ENCODE peak calls at places on chromosomes 11 and 22, in six cellular contexts. C is left ventricle myocardium inferior; G is suprapubic skin; L is ovary; I is CD8-positive, alpha-beta T cell; T is CD4-positive, CD25-positive, alpha-beta regulatory T cell. S is an unnamed sample.
A peak's percentile ranks its signal among the peaks of the same experiment; 100 is the strongest.

GRCh38 chr11:82718307-82718706 is 15.4 kb downstream of the FAM181B start:
- DNase-seq in I (no peak), C (no peak), L (peak; percentile 28), T (no peak), G (no peak), S (peak; percentile 77)

GRCh38 chr11:24635588-24636290 is 138.9 kb downstream of the LUZP2 start:
- DNase-seq in G (no peak), C (no peak), I (no peak), T (no peak), L (no peak), S (no peak)

GRCh38 chr11:103942646-103943045 is 93.8 kb upstream of the DDI1 start:
- DNase-seq in C (no peak), L (no peak), T (no peak), I (no peak), G (no peak), S (no peak)

GRCh38 chr11:128559496-128560103 is 27.8 kb downstream of the ETS1 start:
- DNase-seq in T (no peak), L (no peak), C (no peak), G (no peak), I (no peak), S (no peak)

GRCh38 chr22:24413726-24414385 is 13.5 kb upstream of the ADORA2A start:
- DNase-seq in C (no peak), I (no peak), G (no peak), L (peak; percentile 14), T (no peak), S (no peak)

GRCh38 chr11:83044958-83045712 is 26.6 kb downstream of the RAB30 start:
- DNase-seq in T (no peak), L (no peak), I (no peak), G (no peak), C (no peak), S (peak; percentile 69)

GRCh38 chr11:65204143-65204542 is 22.4 kb downstream of the CAPN1 start:
- DNase-seq in C (no peak), G (no peak), T (no peak), I (no peak), L (no peak), S (peak; percentile 33)

GRCh38 chr22:28986366-28986765 is 75.3 kb downstream of the C22orf31 start:
- DNase-seq in L (no peak), T (no peak), C (no peak), I (no peak), G (no peak), S (no peak)

GRCh38 chr11:80414766-80415165 is 973.9 kb upstream of the TENM4 start:
- DNase-seq in C (no peak), T (no peak), I (no peak), G (no peak), L (no peak), S (no peak)

GRCh38 chr11:63670738-63671321 is 346 bp downstream of the ATL3 start:
- DNase-seq in C (peak; percentile 59), I (peak; percentile 46), G (no peak), T (peak; percentile 14), L (peak; percentile 64), S (peak; percentile 73)

GRCh38 chr11:120759046-120759445 is 247.5 kb downstream of the GRIK4 start:
- DNase-seq in G (no peak), T (no peak), C (no peak), I (no peak), L (no peak), S (no peak)

GRCh38 chr11:76670475-76671235 is at the start of gene LRRC32:
- DNase-seq in I (peak; percentile 26), C (peak; percentile 75), L (peak; percentile 75), T (peak; percentile 49), G (peak; percentile 80), S (peak; percentile 73)

GRCh38 chr11:5603326-5603725 is 6.9 kb downstream of the TRIM6 start:
- DNase-seq in C (no peak), T (no peak), I (no peak), G (no peak), L (no peak), S (no peak)

GRCh38 chr11:19980957-19981669 is 179.2 kb downstream of the DBX1 start:
- DNase-seq in C (no peak), L (peak; percentile 44), I (no peak), G (no peak), T (no peak), S (no peak)

GRCh38 chr11:62881579-62882427 is 1.1 kb downstream of the SLC3A2 start:
- DNase-seq in G (peak; percentile 98), L (peak; percentile 95), C (peak; percentile 90), T (peak; percentile 93), I (peak; percentile 97), S (peak; percentile 84)

GRCh38 chr11:130488187-130489026 is 40.0 kb downstream of the ADAMTS15 start:
- DNase-seq in I (no peak), G (no peak), T (no peak), C (no peak), L (no peak), S (no peak)

GRCh38 chr11:122601131-122602125 is 54.1 kb upstream of the UBASH3B start:
- DNase-seq in L (no peak), T (no peak), I (no peak), G (no peak), C (no peak), S (no peak)

GRCh38 chr11:126968915-126969314 is 31.7 kb downstream of the KIRREL3 start:
- DNase-seq in T (no peak), C (no peak), G (no peak), I (no peak), L (no peak), S (peak; percentile 47)

GRCh38 chr22:48496226-48496845 is 1331.3 kb downstream of the BRD1 start:
- DNase-seq in G (peak; percentile 63), L (no peak), I (no peak), T (no peak), C (peak; percentile 5), S (no peak)

GRCh38 chr11:77213589-77214428 is 85.8 kb downstream of the MYO7A start:
- DNase-seq in L (no peak), G (no peak), C (no peak), T (no peak), I (peak; percentile 5), S (no peak)

GRCh38 chr11:72507050-72507449 is 72.7 kb upstream of the CLPB start:
- DNase-seq in L (no peak), I (no peak), C (no peak), G (no peak), T (no peak), S (no peak)
- H3K9me3 ChIP-seq in L (no peaks in the 10 kb centered on the region), I (no peaks in the 10 kb centered on the region), C (peaks cover 47% of the 10 kb centered on the region), G (peaks cover 8% of the 10 kb centered on the region), T (peaks cover 7% of the 10 kb centered on the region), S (peaks cover 7% of the 10 kb centered on the region)

GRCh38 chr11:117546431-117547160 is 218.9 kb downstream of the CEP164 start:
- DNase-seq in G (no peak), L (no peak), C (no peak), I (no peak), T (no peak), S (no peak)

GRCh38 chr11:117544431-117544830 is 216.8 kb downstream of the CEP164 start:
- DNase-seq in T (no peak), L (no peak), G (no peak), I (no peak), C (no peak), S (no peak)

GRCh38 chr11:117547188-117547831 is 219.7 kb downstream of the CEP164 start:
- DNase-seq in I (no peak), G (no peak), L (no peak), C (no peak), T (no peak), S (no peak)

GRCh38 chr11:117547911-117548310 is 220.3 kb downstream of the CEP164 start:
- DNase-seq in T (no peak), L (no peak), C (no peak), I (no peak), G (no peak), S (no peak)

GRCh38 chr11:117545706-117546105 is 218.1 kb downstream of the CEP164 start:
- DNase-seq in I (no peak), G (no peak), L (no peak), T (no peak), C (no peak), S (no peak)
- H3K27ac ChIP-seq in I (no peak overlapping the region), G (no peak overlapping the region), L (no peak overlapping the region), T (no peak overlapping the region), C (no peak overlapping the region), S (no peak overlapping the region)

DNA sequence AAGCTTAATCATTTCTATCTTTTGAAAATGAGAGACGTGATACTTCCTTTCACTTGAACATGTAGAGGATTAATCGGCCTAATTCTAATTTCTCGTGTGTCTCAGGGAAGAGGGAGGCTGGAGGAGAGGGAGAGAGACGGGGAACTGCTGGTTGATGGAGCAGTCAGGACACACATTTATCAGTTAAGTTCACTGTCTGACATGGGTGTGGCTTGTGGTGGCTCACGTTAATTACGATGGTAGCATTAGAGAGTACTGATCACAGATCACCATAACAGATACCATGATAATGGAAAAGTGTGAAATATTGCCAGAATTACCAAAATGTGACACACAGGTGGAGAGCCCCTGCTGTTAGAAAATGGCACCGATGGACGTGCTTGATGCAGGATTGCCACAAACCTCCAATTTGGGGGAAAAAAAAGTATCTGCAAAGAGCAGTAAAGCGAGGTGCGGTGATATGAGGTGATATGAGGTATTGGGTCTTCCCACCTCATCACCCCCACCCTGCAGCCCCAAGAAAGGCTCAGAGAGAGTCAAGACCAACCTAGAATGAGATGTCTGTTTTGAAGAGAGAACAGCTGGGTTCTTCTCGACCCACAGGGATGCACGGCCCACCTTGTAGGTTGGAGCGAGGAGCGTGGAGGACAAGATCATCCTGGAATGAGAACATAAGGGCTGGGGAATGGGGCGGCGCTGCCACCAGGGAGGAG is 19.7 kb downstream of the ZBED4 start:
- DNase-seq in I (no peak), C (no peak), L (no peak), G (no peak), T (no peak), S (no peak)
- H3K9me3 ChIP-seq in I (peaks cover 2% of the 10 kb centered on the region), C (peaks cover 18% of the 10 kb centered on the region), L (no peaks in the 10 kb centered on the region), G (peaks cover 10% of the 10 kb centered on the region), T (peaks cover 2% of the 10 kb centered on the region), S (peaks cover 6% of the 10 kb centered on the region)

GRCh38 chr22:21735198-21736083 is at the start of gene YPEL1:
- DNase-seq in C (peak; percentile 97), G (peak; percentile 96), I (peak; percentile 94), L (peak; percentile 97), T (peak; percentile 93), S (peak; percentile 96)

GRCh38 chr22:21736084-21736642 is 569 bp upstream of the YPEL1 start:
- DNase-seq in L (no peak), T (no peak), G (no peak), C (no peak), I (no peak), S (no peak)

GRCh38 chr22:21736948-21737347 is 1.4 kb upstream of the YPEL1 start:
- DNase-seq in G (no peak), L (no peak), I (no peak), T (no peak), C (no peak), S (no peak)

GRCh38 chr22:21731503-21731902 is 4.1 kb downstream of the YPEL1 start:
- DNase-seq in I (no peak), T (no peak), G (no peak), L (no peak), C (no peak), S (no peak)

DNA sequence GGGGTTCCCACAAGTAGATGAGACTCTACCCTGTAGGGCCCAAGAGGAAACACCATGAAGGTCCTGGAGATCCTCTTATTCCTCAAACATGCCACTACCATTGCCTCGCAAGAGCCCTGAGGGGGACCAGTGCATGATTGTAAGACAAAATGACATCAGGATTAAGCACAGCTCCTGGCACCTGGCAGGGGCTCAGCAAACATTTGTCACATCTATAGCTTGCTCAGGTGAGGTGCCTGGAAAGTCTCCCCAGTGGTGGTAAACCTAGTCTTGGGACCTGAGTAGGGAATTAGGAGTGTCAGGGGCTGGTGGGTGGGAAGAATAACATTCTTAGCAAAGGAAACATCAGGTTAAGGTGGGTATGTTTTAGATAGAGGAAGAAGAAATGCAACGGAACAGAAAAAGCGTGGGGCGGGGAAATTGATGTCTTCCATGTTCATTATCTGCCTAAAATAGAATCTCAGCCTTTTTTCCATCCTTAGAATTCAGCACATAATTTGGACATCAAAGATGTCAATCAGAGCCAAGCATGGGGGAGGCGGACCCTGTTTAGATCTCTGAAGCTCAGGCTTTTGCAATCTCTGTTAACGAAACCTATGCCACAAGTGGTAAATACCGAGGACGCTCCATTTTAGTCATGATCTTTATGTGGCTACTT is 925 bp downstream of the YPEL1 start:
- DNase-seq in L (no peak), C (no peak), I (no peak), G (no peak), T (no peak), S (no peak)
- H3K27ac ChIP-seq in L (no peak overlapping the region), C (peak overlapping the region; percentile 92), I (peak overlapping the region; percentile 41), G (no peak overlapping the region), T (peak overlapping the region; percentile 72), S (no peak overlapping the region)

S was measured in Karpas-422.